ENCODE peak calls at places on chromosomes 6 and 20, in five cellular contexts. G is MM.1S, M is stomach, J is Peyer's patch, T is lower lobe of right lung. C is an unnamed sample.
A peak's percentile ranks its signal among the peaks of the same experiment; 100 is the strongest.

GRCh38 chr20:63163171-63163570 is 52.8 kb downstream of the YTHDF1 start:
- DNase-seq in J (no peak), M (no peak), T (no peak), G (no peak), C (no peak)

GRCh38 chr20:63846938-63847373 is 14.3 kb upstream of the ABHD16B start:
- DNase-seq in G (no peak), M (no peak), T (no peak), J (no peak), C (no peak)

GRCh38 chr6:4907602-4908001 is 96.2 kb downstream of the RPP40 start:
- DNase-seq in J (no peak), G (peak; percentile 11), M (no peak), T (no peak), C (no peak)

GRCh38 chr20:25254986-25255680 is 7.2 kb downstream of the PYGB start:
- DNase-seq in G (no peak), T (peak; percentile 74), J (peak; percentile 85), M (peak; percentile 86), C (no peak)

GRCh38 chr6:17584241-17584803 is 15.8 kb upstream of the FAM8A1 start:
- DNase-seq in G (peak; percentile 42), J (no peak), T (no peak), M (no peak), C (no peak)

GRCh38 chr20:12113468-12114371 is 196.0 kb downstream of the BTBD3 start:
- DNase-seq in T (no peak), G (peak; percentile 92), M (peak; percentile 73), J (no peak), C (no peak)

GRCh38 chr20:25041813-25042530 is 16.0 kb downstream of the ACSS1 start:
- DNase-seq in G (no peak), J (no peak), T (peak; percentile 30), M (no peak), C (no peak)

GRCh38 chr6:54935739-54936138 is 89.2 kb downstream of the FAM83B start:
- DNase-seq in G (no peak), J (no peak), M (no peak), T (no peak), C (no peak)

GRCh38 chr20:32004963-32005362 is 5.3 kb upstream of the CCM2L start:
- DNase-seq in G (no peak), M (no peak), T (no peak), J (no peak), C (no peak)

GRCh38 chr6:23308166-23308565 is 738.8 kb downstream of the HDGFL1 start:
- DNase-seq in T (no peak), J (no peak), M (peak; percentile 36), G (no peak), C (no peak)

GRCh38 chr6:2765166-2765895 is at the start of gene WRNIP1:
- DNase-seq in M (peak; percentile 99), J (peak; percentile 99), T (peak; percentile 99), G (peak; percentile 99), C (peak; percentile 94)

GRCh38 chr6:161369339-161369738 is 95.5 kb upstream of the AGPAT4 start:
- DNase-seq in T (peak; percentile 68), J (peak; percentile 82), G (no peak), M (no peak), C (no peak)

GRCh38 chr6:131059486-131059885 is 3.6 kb downstream of the EPB41L2 start:
- DNase-seq in T (no peak), G (no peak), M (no peak), J (no peak), C (no peak)

GRCh38 chr6:157534134-157534871 is 153.3 kb downstream of the ZDHHC14 start:
- DNase-seq in T (no peak), J (no peak), G (no peak), M (no peak), C (no peak)

GRCh38 chr6:162854734-162855191 is 127.0 kb downstream of the PACRG start:
- DNase-seq in T (no peak), M (no peak), J (no peak), G (no peak), C (no peak)

DNA sequence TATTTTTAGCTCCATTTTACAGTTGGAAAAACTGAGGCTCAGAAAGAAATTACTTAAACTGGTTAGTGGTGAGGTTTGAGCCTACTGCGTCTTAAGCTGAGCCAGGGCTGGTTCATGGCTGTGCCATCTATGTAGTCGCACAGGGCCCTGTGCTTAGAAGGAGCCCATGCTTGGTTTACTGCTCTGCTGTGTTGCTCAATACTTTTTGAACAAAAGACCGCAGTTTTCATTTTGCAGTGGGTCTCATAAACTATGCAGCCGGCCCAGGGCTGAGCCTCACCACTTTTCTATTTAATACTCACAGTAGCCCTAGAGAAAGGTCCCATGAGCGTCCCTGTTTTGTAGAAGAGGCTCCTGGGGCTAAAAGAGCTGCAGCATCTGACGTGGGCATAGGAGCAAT is 577 bp downstream of the SIRPB2 start:
- DNase-seq in G (no peak), T (no peak), M (no peak), J (no peak), C (no peak)
- H3K4me3 ChIP-seq in G (no peak overlapping the region), T (peak overlapping the region; percentile 49), M (no peak overlapping the region), J (peak overlapping the region; percentile 25), C (no peak overlapping the region)

GRCh38 chr6:20723236-20723635 is 189.0 kb downstream of the CDKAL1 start:
- DNase-seq in G (no peak), M (no peak), T (no peak), J (no peak), C (no peak)

GRCh38 chr6:20729086-20729485 is 194.8 kb downstream of the CDKAL1 start:
- DNase-seq in J (no peak), T (no peak), M (no peak), G (no peak), C (no peak)

GRCh38 chr6:20719980-20720379 is 185.7 kb downstream of the CDKAL1 start:
- DNase-seq in T (no peak), G (no peak), M (no peak), J (no peak), C (no peak)

GRCh38 chr6:20722442-20722841 is 188.2 kb downstream of the CDKAL1 start:
- DNase-seq in T (no peak), M (no peak), J (no peak), G (no peak), C (no peak)

GRCh38 chr6:20724443-20724842 is 190.2 kb downstream of the CDKAL1 start:
- DNase-seq in T (no peak), M (no peak), G (no peak), J (no peak), C (no peak)
- H3K27ac ChIP-seq in T (no peak overlapping the region), M (no peak overlapping the region), G (no peak overlapping the region), J (no peak overlapping the region), C (no peak overlapping the region)

DNA sequence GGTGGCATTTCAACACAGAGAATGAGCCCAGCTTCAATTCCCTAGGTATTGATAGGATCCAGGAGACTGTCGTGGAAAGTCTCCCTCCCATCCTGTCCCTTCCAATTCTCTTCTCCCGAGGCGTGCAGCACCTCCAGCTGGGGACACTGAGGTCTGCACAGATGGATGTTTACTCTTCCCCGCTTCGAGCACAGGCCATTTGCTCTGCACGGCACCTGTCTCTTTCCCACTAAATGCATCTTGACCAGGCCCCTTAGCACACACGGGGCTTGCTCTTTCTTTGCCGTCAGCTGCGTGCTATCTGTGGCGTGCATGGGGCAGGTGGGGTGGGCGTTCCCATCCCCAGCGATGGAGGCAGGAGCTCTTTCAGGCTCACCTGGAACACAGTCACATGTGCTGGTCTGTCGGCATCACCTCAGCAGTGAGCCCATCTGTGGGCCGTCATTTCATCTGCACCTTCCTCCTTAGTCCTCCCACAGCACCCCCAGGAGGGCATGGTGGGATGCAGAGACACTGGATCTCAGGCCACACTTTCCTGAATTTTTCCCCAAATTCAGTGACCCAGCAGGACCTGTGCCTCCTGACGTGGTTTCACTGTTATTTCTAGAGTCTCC is 35.1 kb downstream of the RBM38 start:
- DNase-seq in J (no peak), M (no peak), T (peak; percentile 18), G (no peak), C (no peak)
- TF ChIP-seq CTCF in J (no peak), M (no peak), T (no peak), G (no peak), C (no peak)

GRCh38 chr6:28215425-28215824 is 9.7 kb upstream of the ZSCAN9 start:
- DNase-seq in J (no peak), G (no peak), M (no peak), T (no peak), C (no peak)

GRCh38 chr6:28213213-28213523 is 11.9 kb upstream of the ZSCAN9 start:
- DNase-seq in J (no peak), G (no peak), M (no peak), T (no peak), C (no peak)

GRCh38 chr6:28220164-28221133 is 4.6 kb upstream of the ZSCAN9 start:
- DNase-seq in G (no peak), J (no peak), T (no peak), M (no peak), C (no peak)

GRCh38 chr6:28218312-28219248 is 6.5 kb upstream of the ZSCAN9 start:
- DNase-seq in J (peak; percentile 83), G (peak; percentile 49), M (peak; percentile 72), T (peak; percentile 86), C (no peak)

DNA sequence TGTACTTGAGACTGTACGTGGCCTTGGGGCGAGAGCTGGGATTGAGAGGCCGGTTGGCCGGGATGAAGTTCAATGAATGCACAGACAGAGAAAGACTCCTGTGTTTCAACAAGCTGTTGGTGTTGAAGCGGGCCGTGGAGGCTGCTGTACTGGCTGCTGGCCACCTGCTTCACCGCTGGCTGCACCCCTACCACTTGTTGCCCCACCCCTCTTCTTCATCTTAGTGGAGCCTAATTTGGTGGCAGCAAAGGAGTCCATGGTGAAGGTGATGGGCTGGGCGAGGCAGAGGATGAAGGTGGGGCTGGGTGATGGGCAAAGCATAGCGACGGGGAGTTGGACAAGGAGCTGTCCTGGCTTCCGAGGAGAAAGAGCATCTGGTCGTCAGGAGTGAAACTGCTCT is 7.2 kb upstream of the ZSCAN9 start:
- DNase-seq in J (no peak), T (no peak), G (no peak), M (no peak), C (no peak)
- H3K4me3 ChIP-seq in J (no peak overlapping the region), T (peak overlapping the region; percentile 68), G (no peak overlapping the region), M (no peak overlapping the region), C (no peak overlapping the region)

GRCh38 chr6:52423448-52423847 is 3.3 kb downstream of the EFHC1 start:
- DNase-seq in G (no peak), J (no peak), T (no peak), M (no peak), C (no peak)
- H3K27ac ChIP-seq in G (no peak overlapping the region), J (no peak overlapping the region), T (no peak overlapping the region), M (peak overlapping the region; percentile 50), C (no peak overlapping the region)

DNA sequence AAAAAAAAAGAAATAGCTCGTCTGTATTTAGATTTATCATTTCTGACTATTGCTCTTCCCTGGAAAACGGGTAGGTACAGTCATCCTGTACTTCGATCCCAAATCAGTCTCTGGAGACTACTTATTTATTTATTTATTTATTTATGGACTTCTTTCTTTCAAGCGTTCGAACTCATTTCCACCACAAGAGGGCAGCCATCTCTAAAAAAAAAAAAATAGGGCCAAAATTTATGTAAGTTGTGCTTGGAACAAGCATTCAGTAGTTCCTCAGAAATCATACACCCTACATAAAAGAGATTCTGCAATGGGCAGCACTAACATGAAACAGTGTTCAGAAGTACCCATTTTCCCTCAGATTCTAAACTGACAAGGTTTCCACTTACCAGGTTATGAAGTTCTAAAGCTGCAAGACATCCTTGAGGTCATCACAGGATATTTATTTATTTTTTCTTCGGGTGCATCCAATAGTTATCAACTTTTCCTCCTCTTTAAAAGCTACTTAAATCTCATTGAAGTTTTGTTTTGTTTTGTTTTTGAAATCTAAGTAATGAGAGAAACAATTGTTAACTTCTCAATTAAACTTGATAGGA is 1.9 kb upstream of the BMP2 start:
- DNase-seq in M (no peak), T (no peak), G (peak; percentile 54), J (no peak), C (no peak)
- TF ChIP-seq CTCF in M (peak; percentile 69), T (peak; percentile 68), G (peak; percentile 37), J (peak; percentile 55), C (no peak)

C was measured in CD8-positive, alpha-beta T cell.